ENCODE peak calls at places on chromosomes 2 and 18, in ten cellular contexts. One of them, this sample, is unnamed.

GRCh38 chr2:171390941-171391516 is 42.8 kb downstream of the METTL8 start:
- DNase-seq in endothelial cell of umbilical vein: peak; percentile 85
- DNase-seq in IMR-90: peak; percentile 78
- DNase-seq in stomach: no peak
- DNase-seq in gastrocnemius medialis: no peak
- DNase-seq in prostate gland: no peak
- DNase-seq in body of pancreas: no peak
- DNase-seq in upper lobe of left lung: no peak
- DNase-seq in breast epithelium: no peak
- DNase-seq in ovary: no peak
- DNase-seq in this sample: no peak

GRCh38 chr2:237253046-237253723 is 160.8 kb downstream of the COL6A3 start:
- DNase-seq in endothelial cell of umbilical vein: no peak
- DNase-seq in IMR-90: no peak
- DNase-seq in stomach: no peak
- DNase-seq in gastrocnemius medialis: no peak
- DNase-seq in prostate gland: no peak
- DNase-seq in body of pancreas: no peak
- DNase-seq in upper lobe of left lung: no peak
- DNase-seq in breast epithelium: no peak
- DNase-seq in ovary: no peak
- DNase-seq in this sample: no peak

GRCh38 chr2:119119076-119119710 is 39.4 kb downstream of the C1QL2 start:
- DNase-seq in endothelial cell of umbilical vein: no peak
- DNase-seq in IMR-90: no peak
- DNase-seq in stomach: no peak
- DNase-seq in gastrocnemius medialis: no peak
- DNase-seq in prostate gland: no peak
- DNase-seq in body of pancreas: no peak
- DNase-seq in upper lobe of left lung: no peak
- DNase-seq in breast epithelium: no peak
- DNase-seq in ovary: no peak
- DNase-seq in this sample: no peak

GRCh38 chr18:36640005-36640952 is 188.5 kb downstream of the TPGS2 start:
- DNase-seq in endothelial cell of umbilical vein: no peak
- DNase-seq in IMR-90: peak; percentile 28
- DNase-seq in stomach: no peak
- DNase-seq in gastrocnemius medialis: no peak
- DNase-seq in prostate gland: no peak
- DNase-seq in body of pancreas: no peak
- DNase-seq in upper lobe of left lung: no peak
- DNase-seq in breast epithelium: no peak
- DNase-seq in ovary: no peak
- DNase-seq in this sample: no peak

GRCh38 chr2:68765739-68766377 is 31.2 kb downstream of the ARHGAP25 start:
- DNase-seq in endothelial cell of umbilical vein: no peak
- DNase-seq in IMR-90: peak; percentile 75
- DNase-seq in stomach: no peak
- DNase-seq in gastrocnemius medialis: no peak
- DNase-seq in prostate gland: no peak
- DNase-seq in body of pancreas: no peak
- DNase-seq in upper lobe of left lung: no peak
- DNase-seq in breast epithelium: no peak
- DNase-seq in ovary: no peak
- DNase-seq in this sample: peak; percentile 45

GRCh38 chr18:28511421-28511821 is 334.5 kb upstream of the CDH2 start:
- DNase-seq in endothelial cell of umbilical vein: no peak
- DNase-seq in IMR-90: peak; percentile 2
- DNase-seq in stomach: no peak
- DNase-seq in gastrocnemius medialis: no peak
- DNase-seq in prostate gland: no peak
- DNase-seq in body of pancreas: no peak
- DNase-seq in upper lobe of left lung: no peak
- DNase-seq in breast epithelium: no peak
- DNase-seq in ovary: no peak
- DNase-seq in this sample: no peak

GRCh38 chr2:151634726-151635467 is 99.4 kb downstream of the NEB start:
- DNase-seq in endothelial cell of umbilical vein: no peak
- DNase-seq in IMR-90: peak; percentile 2
- DNase-seq in stomach: no peak
- DNase-seq in gastrocnemius medialis: no peak
- DNase-seq in prostate gland: no peak
- DNase-seq in body of pancreas: no peak
- DNase-seq in upper lobe of left lung: no peak
- DNase-seq in breast epithelium: no peak
- DNase-seq in ovary: no peak
- DNase-seq in this sample: no peak

GRCh38 chr2:156436477-156437085 is 402 bp downstream of the GPD2 start:
- DNase-seq in endothelial cell of umbilical vein: peak; percentile 54
- DNase-seq in IMR-90: peak; percentile 32
- DNase-seq in stomach: peak; percentile 44
- DNase-seq in gastrocnemius medialis: peak; percentile 31
- DNase-seq in prostate gland: peak; percentile 19
- DNase-seq in body of pancreas: no peak
- DNase-seq in upper lobe of left lung: no peak
- DNase-seq in breast epithelium: no peak
- DNase-seq in ovary: no peak
- DNase-seq in this sample: no peak

GRCh38 chr2:205706769-205707375 is 24.6 kb downstream of the NRP2 start:
- DNase-seq in endothelial cell of umbilical vein: peak; percentile 93
- DNase-seq in IMR-90: peak; percentile 97
- DNase-seq in stomach: no peak
- DNase-seq in gastrocnemius medialis: peak; percentile 45
- DNase-seq in prostate gland: no peak
- DNase-seq in body of pancreas: peak; percentile 37
- DNase-seq in upper lobe of left lung: no peak
- DNase-seq in breast epithelium: no peak
- DNase-seq in ovary: peak; percentile 75
- DNase-seq in this sample: no peak

GRCh38 chr2:190713476-190713875 is 64.6 kb downstream of the NAB1 start:
- DNase-seq in endothelial cell of umbilical vein: no peak
- DNase-seq in IMR-90: peak; percentile 53
- DNase-seq in stomach: no peak
- DNase-seq in gastrocnemius medialis: no peak
- DNase-seq in prostate gland: no peak
- DNase-seq in body of pancreas: no peak
- DNase-seq in upper lobe of left lung: no peak
- DNase-seq in breast epithelium: no peak
- DNase-seq in ovary: no peak
- DNase-seq in this sample: no peak

GRCh38 chr2:10414591-10414990 is 33.5 kb downstream of the ODC1 start:
- DNase-seq in endothelial cell of umbilical vein: no peak
- DNase-seq in IMR-90: peak; percentile 32
- DNase-seq in stomach: no peak
- DNase-seq in gastrocnemius medialis: no peak
- DNase-seq in prostate gland: no peak
- DNase-seq in body of pancreas: no peak
- DNase-seq in upper lobe of left lung: no peak
- DNase-seq in breast epithelium: no peak
- DNase-seq in ovary: no peak
- DNase-seq in this sample: no peak

GRCh38 chr2:222424729-222425671 is 657 bp downstream of the SGPP2 start:
- DNase-seq in endothelial cell of umbilical vein: no peak
- DNase-seq in IMR-90: no peak
- DNase-seq in stomach: peak; percentile 46
- DNase-seq in gastrocnemius medialis: no peak
- DNase-seq in prostate gland: no peak
- DNase-seq in body of pancreas: peak; percentile 20
- DNase-seq in upper lobe of left lung: peak; percentile 87
- DNase-seq in breast epithelium: no peak
- DNase-seq in ovary: no peak
- DNase-seq in this sample: peak; percentile 57

GRCh38 chr2:28895189-28895893 is 874 bp downstream of the WDR43 start:
- DNase-seq in endothelial cell of umbilical vein: peak; percentile 31
- DNase-seq in IMR-90: peak; percentile 54
- DNase-seq in stomach: no peak
- DNase-seq in gastrocnemius medialis: peak; percentile 44
- DNase-seq in prostate gland: peak; percentile 5
- DNase-seq in body of pancreas: no peak
- DNase-seq in upper lobe of left lung: no peak
- DNase-seq in breast epithelium: no peak
- DNase-seq in ovary: peak; percentile 56
- DNase-seq in this sample: no peak
- H3K27ac ChIP-seq in endothelial cell of umbilical vein: peak overlapping the region; percentile 84
- H3K27ac ChIP-seq in IMR-90: peak overlapping the region; percentile 88
- H3K27ac ChIP-seq in stomach: peak overlapping the region; percentile 86
- H3K27ac ChIP-seq in gastrocnemius medialis: peak overlapping the region; percentile 94
- H3K27ac ChIP-seq in prostate gland: peak overlapping the region; percentile 38
- H3K27ac ChIP-seq in body of pancreas: peak overlapping the region; percentile 86
- H3K27ac ChIP-seq in upper lobe of left lung: peak overlapping the region; percentile 91
- H3K27ac ChIP-seq in breast epithelium: peak overlapping the region; percentile 86
- H3K27ac ChIP-seq in ovary: peak overlapping the region; percentile 62
- H3K27ac ChIP-seq in this sample: peak overlapping the region; percentile 82

GRCh38 chr2:46003912-46004473 is 293.2 kb upstream of the EPAS1 start:
- DNase-seq in endothelial cell of umbilical vein: no peak
- DNase-seq in IMR-90: peak; percentile 80
- DNase-seq in stomach: no peak
- DNase-seq in gastrocnemius medialis: no peak
- DNase-seq in prostate gland: no peak
- DNase-seq in body of pancreas: no peak
- DNase-seq in upper lobe of left lung: no peak
- DNase-seq in breast epithelium: no peak
- DNase-seq in ovary: no peak
- DNase-seq in this sample: no peak

GRCh38 chr2:46002947-46003346 is 294.3 kb upstream of the EPAS1 start:
- DNase-seq in endothelial cell of umbilical vein: no peak
- DNase-seq in IMR-90: no peak
- DNase-seq in stomach: no peak
- DNase-seq in gastrocnemius medialis: no peak
- DNase-seq in prostate gland: no peak
- DNase-seq in body of pancreas: no peak
- DNase-seq in upper lobe of left lung: no peak
- DNase-seq in breast epithelium: no peak
- DNase-seq in ovary: no peak
- DNase-seq in this sample: peak; percentile 78

GRCh38 chr2:46001290-46001689 is 295.9 kb upstream of the EPAS1 start:
- DNase-seq in endothelial cell of umbilical vein: no peak
- DNase-seq in IMR-90: no peak
- DNase-seq in stomach: no peak
- DNase-seq in gastrocnemius medialis: no peak
- DNase-seq in prostate gland: no peak
- DNase-seq in body of pancreas: no peak
- DNase-seq in upper lobe of left lung: no peak
- DNase-seq in breast epithelium: no peak
- DNase-seq in ovary: no peak
- DNase-seq in this sample: no peak

GRCh38 chr2:46001741-46002506 is 295.3 kb upstream of the EPAS1 start:
- DNase-seq in endothelial cell of umbilical vein: no peak
- DNase-seq in IMR-90: peak; percentile 87
- DNase-seq in stomach: no peak
- DNase-seq in gastrocnemius medialis: no peak
- DNase-seq in prostate gland: no peak
- DNase-seq in body of pancreas: no peak
- DNase-seq in upper lobe of left lung: no peak
- DNase-seq in breast epithelium: no peak
- DNase-seq in ovary: no peak
- DNase-seq in this sample: peak; percentile 87

DNA sequence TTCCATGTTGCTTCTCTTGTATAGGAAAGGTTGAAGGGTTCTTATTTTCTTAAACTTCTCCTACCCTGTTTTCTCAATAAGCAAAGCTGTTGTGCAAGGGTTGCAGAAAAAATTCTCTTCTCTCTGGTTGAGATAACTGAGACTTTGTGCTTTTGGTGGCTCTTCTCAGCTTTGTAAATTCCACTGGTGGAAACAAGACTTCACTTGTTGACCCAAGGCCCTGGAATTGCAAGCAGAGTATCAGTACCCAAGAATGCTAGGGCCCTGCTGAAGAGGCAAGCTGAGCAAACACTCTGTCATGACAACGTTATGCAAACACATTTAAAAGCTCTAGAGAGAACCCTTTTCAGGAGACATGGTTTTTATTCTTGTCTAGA is 294.7 kb upstream of the EPAS1 start:
- DNase-seq in endothelial cell of umbilical vein: no peak
- DNase-seq in IMR-90: peak; percentile 79
- DNase-seq in stomach: no peak
- DNase-seq in gastrocnemius medialis: no peak
- DNase-seq in prostate gland: no peak
- DNase-seq in body of pancreas: no peak
- DNase-seq in upper lobe of left lung: no peak
- DNase-seq in breast epithelium: no peak
- DNase-seq in ovary: no peak
- DNase-seq in this sample: peak; percentile 55
- TF ChIP-seq POLR2A in endothelial cell of umbilical vein: no peak
- TF ChIP-seq POLR2A in IMR-90: no peak
- TF ChIP-seq POLR2A in stomach: no peak
- TF ChIP-seq POLR2A in gastrocnemius medialis: no peak
- TF ChIP-seq POLR2A in prostate gland: no peak
- TF ChIP-seq POLR2A in body of pancreas: no peak
- TF ChIP-seq POLR2A in upper lobe of left lung: no peak
- TF ChIP-seq POLR2A in breast epithelium: no peak
- TF ChIP-seq POLR2A in ovary: no peak
- TF ChIP-seq POLR2A in this sample: no peak

DNA sequence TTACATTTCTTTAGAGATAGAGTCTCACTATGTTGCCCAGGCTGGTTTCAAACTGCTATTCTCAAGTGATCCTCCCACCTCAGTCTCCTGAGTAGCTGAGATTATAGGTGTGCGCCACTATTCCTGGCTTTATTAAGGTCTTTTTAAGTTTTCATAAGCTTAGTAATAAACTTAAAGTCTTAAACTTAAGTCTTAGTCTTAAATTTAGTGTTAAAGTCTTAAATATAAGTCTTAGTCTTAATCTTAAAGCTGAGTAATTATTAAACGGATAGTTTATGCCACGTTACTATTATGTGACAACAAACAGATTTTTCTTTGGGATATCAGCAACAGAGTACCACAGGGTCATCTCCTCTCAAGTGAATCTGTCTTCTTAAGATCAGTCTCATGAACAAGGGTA is 12.6 kb downstream of the FARP2 start:
- DNase-seq in endothelial cell of umbilical vein: no peak
- DNase-seq in IMR-90: no peak
- DNase-seq in stomach: no peak
- DNase-seq in gastrocnemius medialis: no peak
- DNase-seq in prostate gland: no peak
- DNase-seq in body of pancreas: no peak
- DNase-seq in upper lobe of left lung: no peak
- DNase-seq in breast epithelium: no peak
- DNase-seq in ovary: no peak
- DNase-seq in this sample: no peak
- H3K27ac ChIP-seq in endothelial cell of umbilical vein: no peak overlapping the region
- H3K27ac ChIP-seq in IMR-90: no peak overlapping the region
- H3K27ac ChIP-seq in stomach: no peak overlapping the region
- H3K27ac ChIP-seq in gastrocnemius medialis: no peak overlapping the region
- H3K27ac ChIP-seq in prostate gland: no peak overlapping the region
- H3K27ac ChIP-seq in body of pancreas: no peak overlapping the region
- H3K27ac ChIP-seq in upper lobe of left lung: no peak overlapping the region
- H3K27ac ChIP-seq in breast epithelium: no peak overlapping the region
- H3K27ac ChIP-seq in ovary: no peak overlapping the region
- H3K27ac ChIP-seq in this sample: no peak overlapping the region

DNA sequence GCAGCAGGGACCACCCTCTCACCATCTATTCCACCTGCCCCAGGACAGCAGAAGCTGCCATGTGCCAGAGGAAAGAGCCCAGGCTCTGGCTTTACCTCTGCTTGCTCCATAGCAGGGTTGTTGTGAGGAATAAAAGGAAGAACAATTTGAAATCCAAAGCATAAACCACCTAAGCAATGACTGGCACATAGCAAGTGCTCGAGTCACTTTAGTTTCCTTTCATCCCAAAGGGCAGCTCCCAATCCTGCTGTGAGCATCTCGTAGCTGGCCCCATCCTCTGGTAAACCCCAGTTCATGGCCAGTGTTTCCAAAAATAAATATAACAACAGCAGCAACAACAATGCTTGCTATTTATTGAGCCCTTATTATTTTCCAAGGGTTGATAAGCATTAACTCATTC is 923.5 kb downstream of the EPHA4 start:
- DNase-seq in endothelial cell of umbilical vein: no peak
- DNase-seq in IMR-90: no peak
- DNase-seq in stomach: no peak
- DNase-seq in gastrocnemius medialis: no peak
- DNase-seq in prostate gland: no peak
- DNase-seq in body of pancreas: no peak
- DNase-seq in upper lobe of left lung: no peak
- DNase-seq in breast epithelium: no peak
- DNase-seq in ovary: no peak
- DNase-seq in this sample: no peak
- TF ChIP-seq POLR2A in endothelial cell of umbilical vein: no peak
- TF ChIP-seq POLR2A in IMR-90: no peak
- TF ChIP-seq POLR2A in stomach: no peak
- TF ChIP-seq POLR2A in gastrocnemius medialis: no peak
- TF ChIP-seq POLR2A in prostate gland: no peak
- TF ChIP-seq POLR2A in body of pancreas: no peak
- TF ChIP-seq POLR2A in upper lobe of left lung: no peak
- TF ChIP-seq POLR2A in breast epithelium: no peak
- TF ChIP-seq POLR2A in ovary: no peak
- TF ChIP-seq POLR2A in this sample: no peak

This sample was measured in esophagus muscularis mucosa.